ENCODE peak calls at places on chromosomes 11 and 22, in six cellular contexts. A is HepG2, V is WTC11, S is endothelial cell of umbilical vein, J is H1, Q is K562. W is an unnamed sample.

GRCh38 chr22:41305646-41306045 is 4.3 kb downstream of the ZC3H7B start:
- DNase-seq in V (no peak), J (no peak), A (no peak), Q (no peak), S (peak), W (peak)

GRCh38 chr11:29280452-29280851 is 736.4 kb downstream of the KCNA4 start:
- DNase-seq in A (no peak), V (no peak), J (no peak), Q (no peak), S (peak), W (no peak)

GRCh38 chr11:121473064-121473777 is 20.5 kb upstream of the SORL1-AS1 start:
- DNase-seq in Q (no peak), A (no peak), J (no peak), S (no peak), V (no peak), W (no peak)

GRCh38 chr11:28009383-28009782 is 98.6 kb downstream of the KIF18A start:
- DNase-seq in J (no peak), S (no peak), A (no peak), V (no peak), Q (no peak), W (no peak)

GRCh38 chr11:116059909-116060308 is 555.7 kb upstream of the CADM1 start:
- DNase-seq in J (no peak), S (no peak), Q (no peak), A (no peak), V (no peak), W (no peak)

GRCh38 chr22:50115693-50116092 is 25.9 kb downstream of the MOV10L1 start:
- DNase-seq in A (peak), V (no peak), S (peak), J (no peak), Q (no peak), W (no peak)

GRCh38 chr11:109071712-109072524 is 350.1 kb upstream of the C11orf87 start:
- DNase-seq in V (no peak), Q (no peak), S (no peak), A (no peak), J (no peak), W (no peak)

GRCh38 chr11:35491231-35491871 is 34.1 kb downstream of the PAMR1 start:
- DNase-seq in Q (no peak), V (no peak), A (no peak), J (no peak), S (no peak), W (no peak)

GRCh38 chr11:70225629-70226582 is 22.8 kb downstream of the FADD start:
- DNase-seq in V (no peak), J (no peak), A (no peak), Q (no peak), S (no peak), W (no peak)

GRCh38 chr11:128467610-128468041 is 119.7 kb downstream of the ETS1 start:
- DNase-seq in Q (no peak), A (peak), J (no peak), S (no peak), V (no peak), W (peak)

GRCh38 chr22:24035296-24035695 is 24.2 kb downstream of the CABIN1 start:
- DNase-seq in S (no peak), A (no peak), J (no peak), V (no peak), Q (no peak), W (no peak)

GRCh38 chr11:2213384-2213842 is 41.8 kb upstream of the TH start:
- DNase-seq in J (peak), S (no peak), Q (no peak), A (peak), V (peak), W (no peak)

GRCh38 chr11:77267910-77268309 is 33.6 kb downstream of the GDPD4 start:
- DNase-seq in S (no peak), Q (no peak), A (no peak), V (no peak), J (no peak), W (no peak)

GRCh38 chr11:113675003-113675471 is 31.1 kb downstream of the TMPRSS5 start:
- DNase-seq in Q (no peak), S (no peak), J (no peak), A (no peak), V (no peak), W (no peak)

GRCh38 chr11:122210378-122210995 is 94.5 kb upstream of the BLID start:
- DNase-seq in S (no peak), V (no peak), Q (no peak), J (no peak), A (peak), W (no peak)

GRCh38 chr11:27514558-27514957 is 8.0 kb upstream of the LIN7C start:
- DNase-seq in J (no peak), S (no peak), A (no peak), V (no peak), Q (no peak), W (no peak)

GRCh38 chr11:58958500-58958899 is 19.2 kb downstream of the GLYATL1 start:
- DNase-seq in S (peak), V (peak), A (peak), Q (peak), J (peak), W (peak)

GRCh38 chr11:122097419-122098001 is 18.5 kb downstream of the BLID start:
- DNase-seq in Q (no peak), A (no peak), S (no peak), V (no peak), J (no peak), W (no peak)

GRCh38 chr22:39746600-39747262 is 146.8 kb downstream of the ENTHD1 start:
- DNase-seq in V (no peak), J (no peak), A (no peak), S (no peak), Q (no peak), W (no peak)

GRCh38 chr11:1504164-1504563 is 17.6 kb upstream of the MOB2 start:
- DNase-seq in V (no peak), Q (no peak), J (no peak), S (no peak), A (no peak), W (no peak)

GRCh38 chr22:50314081-50314454 is 6.6 kb upstream of the PLXNB2 start:
- DNase-seq in J (no peak), S (no peak), A (no peak), V (no peak), Q (no peak), W (no peak)

GRCh38 chr11:115501895-115502589 is 2.2 kb downstream of the CADM1 start:
- DNase-seq in V (no peak), Q (no peak), A (peak), S (no peak), J (no peak), W (no peak)

GRCh38 chr22:30607939-30608338 is 965 bp downstream of the TCN2 start:
- DNase-seq in J (no peak), Q (no peak), S (no peak), V (no peak), A (no peak), W (no peak)

GRCh38 chr22:36926721-36927435 is 13.4 kb downstream of the CSF2RB start:
- DNase-seq in S (no peak), V (no peak), Q (no peak), A (no peak), J (no peak), W (no peak)

GRCh38 chr11:113193077-113193476 is 121.3 kb upstream of the TTC12 start:
- DNase-seq in A (no peak), Q (no peak), S (no peak), J (no peak), V (no peak), W (no peak)

GRCh38 chr11:95556342-95557151 is 233.0 kb downstream of the FAM76B start:
- DNase-seq in Q (no peak), V (no peak), J (no peak), A (no peak), S (no peak), W (no peak)

GRCh38 chr11:66727282-66727882 is 1.6 kb downstream of the SPTBN2 start:
- DNase-seq in A (no peak), Q (peak), J (peak), S (peak), V (peak), W (peak)

GRCh38 chr11:121807051-121807450 is 309.0 kb downstream of the BLID start:
- DNase-seq in V (no peak), A (no peak), S (no peak), J (no peak), Q (no peak), W (no peak)

GRCh38 chr11:120432056-120433018 is 79.2 kb upstream of the GRIK4 start:
- DNase-seq in S (peak), A (peak), Q (peak), J (no peak), V (no peak), W (peak)

GRCh38 chr11:11020219-11020726 is 162.4 kb upstream of the ZBED5 start:
- DNase-seq in A (no peak), S (no peak), V (no peak), J (no peak), Q (no peak), W (no peak)

GRCh38 chr11:11363674-11364073 is 10.6 kb upstream of the CSNK2A3 start:
- DNase-seq in J (no peak), V (no peak), Q (no peak), S (no peak), A (no peak), W (no peak)

GRCh38 chr11:74710291-74710938 is 20.8 kb downstream of the CHRDL2 start:
- DNase-seq in J (no peak), S (peak), V (no peak), A (no peak), Q (peak), W (no peak)
- TF ChIP-seq JUN in J (no peak), S (no peak), V (no peak), A (no peak), Q (no peak), W (no peak)

DNA sequence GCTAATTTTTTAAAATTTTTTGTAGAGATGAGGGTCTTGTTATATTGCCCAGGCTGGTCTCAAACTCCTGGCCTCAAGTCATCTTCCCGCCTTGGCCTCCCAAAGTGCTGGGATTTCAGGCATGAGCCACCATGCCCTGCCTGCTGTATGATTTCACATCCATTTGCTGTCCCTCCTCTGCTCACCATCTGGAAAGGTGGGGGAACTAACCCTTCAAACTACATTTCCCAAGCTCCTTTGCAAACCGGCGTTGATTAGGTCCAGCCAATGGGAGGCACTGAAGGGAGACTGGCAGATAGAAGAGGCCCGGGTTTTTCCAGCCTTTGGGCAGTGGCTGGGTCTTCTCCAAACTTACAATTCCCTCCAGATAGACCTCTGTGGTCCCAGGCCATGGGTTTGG is 19.3 kb downstream of the RFPL1 start:
- DNase-seq in A (peak), Q (peak), J (peak), S (peak), V (peak), W (peak)
- TF ChIP-seq JUN in A (no peak), Q (no peak), J (no peak), S (no peak), V (no peak), W (no peak)

GRCh38 chr22:46052801-46053562 is 76.0 kb upstream of the WNT7B start:
- DNase-seq in V (peak), A (no peak), Q (no peak), S (peak), J (no peak), W (no peak)
- TF ChIP-seq JUN in V (no peak), A (no peak), Q (no peak), S (no peak), J (no peak), W (no peak)

GRCh38 chr22:19652316-19652715 is 62.0 kb upstream of the SEPTIN5 start:
- DNase-seq in J (no peak), Q (no peak), A (no peak), S (no peak), V (no peak), W (no peak)

GRCh38 chr22:19656541-19657251 is 57.6 kb upstream of the SEPTIN5 start:
- DNase-seq in J (peak), S (no peak), A (no peak), Q (no peak), V (no peak), W (no peak)

GRCh38 chr22:19655399-19655798 is 58.9 kb upstream of the SEPTIN5 start:
- DNase-seq in S (no peak), V (no peak), J (no peak), Q (no peak), A (no peak), W (no peak)

GRCh38 chr22:19657252-19658056 is 56.8 kb upstream of the SEPTIN5 start:
- DNase-seq in Q (no peak), J (peak), V (no peak), A (no peak), S (no peak), W (no peak)

GRCh38 chr22:19654338-19654922 is 59.9 kb upstream of the SEPTIN5 start:
- DNase-seq in A (no peak), Q (no peak), S (no peak), J (no peak), V (no peak), W (no peak)
- TF ChIP-seq JUN in A (no peak), Q (no peak), S (no peak), J (no peak), V (no peak), W (no peak)

DNA sequence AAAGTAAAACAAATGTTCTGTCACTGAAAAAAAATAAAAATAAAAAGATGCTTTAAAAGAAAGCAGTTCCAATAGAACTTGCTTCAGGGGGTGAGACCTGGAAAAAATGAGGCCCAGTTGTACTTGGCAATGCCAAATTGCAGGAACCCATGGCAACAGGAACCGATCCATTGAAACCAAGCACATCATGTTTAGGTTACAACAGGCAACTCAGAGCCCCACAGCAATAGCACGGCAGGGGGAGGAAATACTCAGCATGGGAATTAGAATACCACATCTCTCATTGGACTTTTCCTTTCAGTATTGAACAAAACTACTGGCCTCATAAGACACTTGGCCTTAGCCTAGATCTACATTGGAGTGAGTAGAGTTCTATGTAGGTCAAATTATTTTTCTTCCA is 84.3 kb downstream of the MSANTD4 start:
- DNase-seq in A (no peak), J (no peak), V (no peak), S (peak), Q (no peak), W (no peak)
- TF ChIP-seq JUN in A (no peak), J (no peak), V (no peak), S (no peak), Q (no peak), W (no peak)

GRCh38 chr11:64791781-64792291 is 11.2 kb downstream of the MAP4K2 start:
- DNase-seq in Q (no peak), V (no peak), J (no peak), A (no peak), S (no peak), W (no peak)

GRCh38 chr11:64788321-64789215 is 10.2 kb upstream of the SF1 start:
- DNase-seq in S (no peak), Q (no peak), J (no peak), A (no peak), V (no peak), W (no peak)

GRCh38 chr11:64792482-64792881 is 10.5 kb downstream of the MAP4K2 start:
- DNase-seq in V (no peak), J (no peak), S (no peak), A (no peak), Q (no peak), W (no peak)

GRCh38 chr11:64789331-64790204 is 11.2 kb upstream of the SF1 start:
- DNase-seq in J (no peak), Q (no peak), V (no peak), A (no peak), S (no peak), W (no peak)

GRCh38 chr11:64790205-64791095 is 12.1 kb upstream of the SF1 start:
- DNase-seq in V (no peak), S (no peak), Q (no peak), J (no peak), A (no peak), W (no peak)
- TF ChIP-seq JUN in V (no peak), S (no peak), Q (no peak), J (no peak), A (no peak), W (no peak)

DNA sequence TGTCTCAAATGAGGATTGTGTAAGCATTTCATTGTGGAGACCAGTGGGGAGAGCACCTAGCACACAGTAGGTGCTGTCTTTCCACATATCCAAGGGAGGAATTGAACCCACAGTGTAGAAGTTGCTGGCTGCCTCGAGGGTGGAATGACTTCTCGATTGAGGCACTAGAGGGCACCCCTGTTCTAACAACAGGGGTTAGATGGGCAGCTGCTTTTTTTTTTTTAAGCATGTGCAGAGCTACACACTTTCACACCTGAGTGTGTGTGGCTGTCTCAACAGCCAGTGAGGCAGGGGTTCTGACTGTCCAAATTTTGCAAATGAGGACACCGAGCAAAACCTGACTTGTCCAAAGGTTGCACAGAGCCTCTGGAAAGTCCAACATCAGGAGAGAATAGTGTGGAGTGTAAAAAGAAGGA is 118.2 kb upstream of the CRYBB3 start:
- DNase-seq in J (peak), V (peak), A (peak), Q (peak), S (peak), W (peak)
- TF ChIP-seq JUN in J (no peak), V (no peak), A (no peak), Q (no peak), S (no peak), W (no peak)

GRCh38 chr11:13347901-13348300 is 70.3 kb downstream of the BMAL1 start:
- DNase-seq in V (no peak), Q (no peak), S (no peak), A (no peak), J (no peak), W (no peak)

GRCh38 chr11:13343067-13343466 is 65.5 kb downstream of the BMAL1 start:
- DNase-seq in S (no peak), A (no peak), V (no peak), J (no peak), Q (no peak), W (no peak)

GRCh38 chr11:13343931-13344717 is 66.5 kb downstream of the BMAL1 start:
- DNase-seq in Q (peak), J (peak), V (peak), A (peak), S (peak), W (peak)

GRCh38 chr11:13346470-13346869 is 68.9 kb downstream of the BMAL1 start:
- DNase-seq in Q (no peak), V (no peak), J (no peak), A (no peak), S (no peak), W (no peak)

DNA sequence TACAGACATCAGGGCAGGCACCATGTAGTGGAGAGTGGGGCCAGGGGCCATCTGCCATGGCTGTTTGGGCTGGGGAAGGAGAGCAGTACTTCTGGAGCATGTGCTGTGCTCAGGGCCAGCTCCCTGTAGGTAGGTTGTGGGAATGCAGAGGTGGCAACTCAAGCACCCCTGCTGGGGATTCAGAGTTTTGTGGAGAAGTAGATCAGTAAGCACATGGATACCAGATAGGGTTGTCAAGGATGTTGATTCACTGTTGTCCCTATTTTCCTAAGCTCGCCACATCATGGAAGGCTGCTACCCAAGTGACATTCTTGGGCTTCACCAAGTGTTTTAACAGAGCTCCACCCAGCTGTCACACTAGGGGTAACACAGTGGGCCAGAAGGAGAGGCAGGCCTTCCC is 67.2 kb downstream of the BMAL1 start:
- DNase-seq in S (no peak), A (no peak), J (no peak), V (no peak), Q (no peak), W (no peak)
- TF ChIP-seq JUN in S (no peak), A (no peak), J (no peak), V (no peak), Q (no peak), W (no peak)

GRCh38 chr11:72871089-72871488 is 56.9 kb downstream of the ATG16L2 start:
- DNase-seq in A (no peak), Q (no peak), V (no peak), S (no peak), J (no peak), W (no peak)
- TF ChIP-seq JUN in A (no peak), Q (no peak), V (no peak), S (no peak), J (no peak), W (no peak)

GRCh38 chr22:21042978-21043855 is 2.5 kb upstream of the LRRC74B start:
- DNase-seq in A (no peak), V (no peak), Q (peak), J (no peak), S (no peak), W (no peak)
- TF ChIP-seq JUN in A (no peak), V (no peak), Q (peak), J (no peak), S (no peak), W (no peak)